ENCODE peak calls at places on chromosome 16, in eight cellular contexts. K is transverse colon; D is osteocyte; F is nephron progenitor cell; N is stomach; P is tibial artery; L is progenitor cell of endocrine pancreas; V is activated CD8-positive, alpha-beta T cell treated with anti-CD3 and anti-CD28 coated beads for 36 hours. X is an unnamed sample.

GRCh38 chr16:368388-369158 is 1.8 kb downstream of the MRPL28 start:
- DNase-seq in K (peak; percentile 8), D (no peak), F (no peak), N (no peak), P (no peak), L (no peak), V (no peak), X (no peak)

GRCh38 chr16:75085556-75085955 is 31.0 kb downstream of the LDHD start:
- DNase-seq in K (no peak), D (no peak), F (no peak), N (no peak), P (no peak), L (no peak), V (no peak), X (no peak)

GRCh38 chr16:23058576-23058975 is 90.7 kb downstream of the USP31 start:
- DNase-seq in K (no peak), D (no peak), F (peak; percentile 30), N (no peak), P (no peak), L (no peak), V (no peak), X (no peak)

GRCh38 chr16:81541314-81541713 is 96.7 kb downstream of the CMIP start:
- DNase-seq in K (no peak), D (no peak), F (no peak), N (no peak), P (no peak), L (no peak), V (no peak), X (no peak)

GRCh38 chr16:6684076-6684673 is 648.5 kb upstream of the RBFOX1 start:
- DNase-seq in K (peak; percentile 11), D (no peak), F (peak; percentile 47), N (no peak), P (no peak), L (no peak), V (peak; percentile 30), X (peak; percentile 4)

GRCh38 chr16:31206776-31207175 is 4.2 kb upstream of the PYCARD start:
- DNase-seq in K (no peak), D (no peak), F (no peak), N (no peak), P (no peak), L (no peak), V (no peak), X (no peak)

GRCh38 chr16:85715169-85716015 is 26.6 kb upstream of the GINS2 start:
- DNase-seq in K (no peak), D (no peak), F (no peak), N (no peak), P (no peak), L (no peak), V (no peak), X (no peak)

GRCh38 chr16:17211797-17212196 is 259.0 kb downstream of the XYLT1 start:
- DNase-seq in K (no peak), D (no peak), F (peak; percentile 18), N (no peak), P (no peak), L (no peak), V (peak; percentile 68), X (peak; percentile 35)

GRCh38 chr16:14042706-14043105 is 28.4 kb upstream of the MRTFB start:
- DNase-seq in K (no peak), D (no peak), F (no peak), N (no peak), P (peak; percentile 69), L (no peak), V (no peak), X (no peak)

GRCh38 chr16:4339909-4340308 is 11.2 kb downstream of the PAM16 start:
- DNase-seq in K (no peak), D (peak; percentile 90), F (no peak), N (peak; percentile 46), P (no peak), L (no peak), V (no peak), X (no peak)

GRCh38 chr16:77951788-77952187 is 70.6 kb upstream of the CLEC3A start:
- DNase-seq in K (no peak), D (no peak), F (no peak), N (no peak), P (no peak), L (no peak), V (no peak), X (peak; percentile 69)

GRCh38 chr16:46972429-46972970 is 974 bp downstream of the DNAJA2 start:
- DNase-seq in K (no peak), D (peak; percentile 8), F (no peak), N (no peak), P (no peak), L (no peak), V (no peak), X (peak; percentile 46)

GRCh38 chr16:7057458-7057857 is 275.2 kb upstream of the RBFOX1 start:
- DNase-seq in K (no peak), D (no peak), F (no peak), N (no peak), P (no peak), L (no peak), V (no peak), X (no peak)

GRCh38 chr16:47644661-47645060 is 183.5 kb downstream of the PHKB start:
- DNase-seq in K (no peak), D (no peak), F (no peak), N (no peak), P (no peak), L (no peak), V (no peak), X (no peak)

GRCh38 chr16:84726670-84727467 is 27.1 kb downstream of the USP10 start:
- DNase-seq in K (peak; percentile 45), D (no peak), F (no peak), N (no peak), P (no peak), L (no peak), V (peak; percentile 39), X (peak; percentile 75)

GRCh38 chr16:31192856-31193642 is 9.5 kb downstream of the PYCARD start:
- DNase-seq in K (no peak), D (no peak), F (no peak), N (no peak), P (no peak), L (no peak), V (no peak), X (no peak)

GRCh38 chr16:13390093-13390985 is 488.9 kb downstream of the SHISA9 start:
- DNase-seq in K (no peak), D (no peak), F (no peak), N (no peak), P (no peak), L (no peak), V (no peak), X (peak; percentile 88)

GRCh38 chr16:83040174-83040573 is 413.4 kb downstream of the CDH13 start:
- DNase-seq in K (no peak), D (no peak), F (no peak), N (no peak), P (no peak), L (no peak), V (peak; percentile 3), X (peak; percentile 1)

GRCh38 chr16:66609139-66609510 is 4.6 kb downstream of the CMTM3 start:
- DNase-seq in K (no peak), D (no peak), F (no peak), N (no peak), P (no peak), L (no peak), V (no peak), X (no peak)

GRCh38 chr16:66606000-66606751 is 1.7 kb downstream of the CMTM3 start:
- DNase-seq in K (no peak), D (no peak), F (no peak), N (no peak), P (no peak), L (no peak), V (peak; percentile 33), X (peak; percentile 84)

GRCh38 chr16:66610111-66610820 is 5.8 kb downstream of the CMTM3 start:
- DNase-seq in K (no peak), D (no peak), F (no peak), N (no peak), P (no peak), L (no peak), V (no peak), X (no peak)

GRCh38 chr16:66605177-66605999 is 884 bp downstream of the CMTM3 start:
- DNase-seq in K (peak; percentile 40), D (peak; percentile 88), F (peak; percentile 68), N (peak; percentile 40), P (peak; percentile 79), L (peak; percentile 48), V (peak; percentile 54), X (peak; percentile 18)

GRCh38 chr16:66608241-66609138 is 4.0 kb downstream of the CMTM3 start:
- DNase-seq in K (peak; percentile 86), D (peak; percentile 95), F (peak; percentile 93), N (peak; percentile 92), P (peak; percentile 90), L (peak; percentile 91), V (peak; percentile 92), X (peak; percentile 78)
- TF ChIP-seq CTCF in K (peak; percentile 91), D (peak; percentile 97), F (peak; percentile 93), N (peak; percentile 91), P (peak; percentile 85), L (peak; percentile 96), V (peak; percentile 85), X (peak; percentile 91)

GRCh38 chr16:68083861-68084503 is 1.2 kb upstream of the NFATC3 start:
- DNase-seq in K (no peak), D (peak; percentile 80), F (peak; percentile 39), N (no peak), P (no peak), L (no peak), V (no peak), X (no peak)
- TF ChIP-seq CTCF in K (no peak), D (no peak), F (no peak), N (no peak), P (no peak), L (no peak), V (no peak), X (no peak)

DNA sequence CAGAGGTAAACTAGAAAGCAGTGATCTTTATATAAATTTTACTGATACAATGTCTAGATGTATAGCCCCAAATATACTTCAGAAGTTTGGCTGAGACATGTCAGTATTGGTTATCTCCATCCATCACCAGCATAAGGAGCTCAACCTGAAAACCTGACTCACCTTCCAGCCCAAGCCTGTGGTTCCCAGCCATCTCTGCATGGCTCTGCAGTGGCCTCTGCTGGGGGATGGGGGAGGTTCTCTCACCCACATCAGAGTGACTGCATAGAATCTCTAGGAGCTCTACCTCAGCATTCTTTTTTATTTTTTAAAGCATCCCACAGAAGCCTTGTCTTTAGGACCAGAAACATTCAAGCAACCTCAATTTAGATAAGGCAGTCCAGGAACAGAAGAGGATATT is 27.3 kb downstream of the USP7 start:
- DNase-seq in K (peak; percentile 66), D (no peak), F (peak; percentile 41), N (peak; percentile 59), P (no peak), L (peak; percentile 24), V (peak; percentile 91), X (peak; percentile 81)
- TF ChIP-seq CTCF in K (peak; percentile 54), D (peak; percentile 57), F (peak; percentile 44), N (peak; percentile 44), P (no peak), L (peak; percentile 70), V (peak; percentile 79), X (peak; percentile 84)

DNA sequence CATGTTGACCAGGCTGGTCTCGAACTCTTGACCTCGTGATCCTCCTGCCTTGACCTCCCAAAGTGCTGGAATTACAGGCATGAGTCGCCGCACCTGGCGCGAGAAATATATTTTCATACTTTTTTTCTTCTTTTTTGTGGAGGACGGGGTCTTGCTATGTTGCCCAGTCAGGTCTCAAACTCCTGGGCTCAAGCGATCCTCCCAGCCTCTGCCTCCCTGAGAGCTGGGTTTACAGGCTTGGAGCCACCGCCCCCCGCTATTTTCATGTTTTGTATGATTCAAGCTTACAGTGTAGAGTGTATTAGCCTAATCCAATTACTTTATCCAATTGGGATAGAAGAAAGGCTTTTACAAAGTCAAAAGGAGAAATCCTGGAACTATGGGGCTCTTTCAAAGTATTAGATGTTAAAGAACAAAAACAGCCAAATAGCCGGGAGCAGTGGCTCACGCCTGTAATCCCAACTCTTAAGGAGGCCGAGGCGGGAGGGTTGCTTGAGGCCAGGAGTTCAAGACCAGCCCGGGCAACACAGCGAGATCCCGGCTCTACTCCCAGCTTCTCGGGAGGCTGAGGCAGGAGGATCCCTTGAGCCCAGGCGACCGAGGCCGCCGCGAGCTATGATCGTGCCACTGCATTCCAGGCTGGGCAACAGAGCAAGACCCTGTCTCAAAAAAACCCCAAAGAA is 1.4 kb upstream of the MAP1LC3B start:
- DNase-seq in K (no peak), D (no peak), F (no peak), N (no peak), P (peak; percentile 68), L (no peak), V (no peak), X (no peak)
- TF ChIP-seq CTCF in K (no peak), D (no peak), F (no peak), N (no peak), P (no peak), L (no peak), V (no peak), X (no peak)